ENCODE peak calls at places on chromosomes 7 and 10, in ten cellular contexts. X is amygdala; T is naive thymus-derived CD8-positive, alpha-beta T cell; B is substantia nigra; G is NCI-H460; U is brain microvascular endothelial cell; Q is heart right ventricle; S is GM13977; Z is NCI-H748 treated with DMSO at 0.1 percent for 48 hours; I is stromal cell of bone marrow. W is an unnamed sample.

GRCh38 chr7:50768470-50769159 is 14.1 kb downstream of the GRB10 start:
- DNase-seq in I (no peak), G (no peak), U (no peak), T (no peak), S (no peak), B (no peak), X (no peak), Z (no peak), Q (no peak), W (no peak)

GRCh38 chr10:114394531-114394930 is 9.8 kb downstream of the AFAP1L2 start:
- DNase-seq in T (no peak), Z (no peak), G (no peak), S (no peak), B (no peak), U (no peak), Q (no peak), I (no peak), X (no peak), W (no peak)

GRCh38 chr10:72034761-72035160 is 53.6 kb downstream of the SPOCK2 start:
- DNase-seq in G (no peak), X (no peak), Q (no peak), T (no peak), Z (no peak), U (no peak), S (no peak), I (no peak), B (no peak), W (no peak)

GRCh38 chr10:17516376-17516775 is 62.0 kb upstream of the ST8SIA6 start:
- DNase-seq in X (no peak), U (no peak), I (no peak), Q (no peak), B (no peak), T (no peak), G (no peak), Z (no peak), S (no peak), W (no peak)

GRCh38 chr10:35129185-35129674 is 2.6 kb downstream of the CREM start:
- DNase-seq in Z (no peak), Q (no peak), U (no peak), T (no peak), G (no peak), X (no peak), I (no peak), S (no peak), B (no peak), W (no peak)

GRCh38 chr10:2933519-2933918 is 133.8 kb upstream of the PFKP start:
- DNase-seq in U (no peak), G (no peak), T (no peak), B (no peak), I (no peak), Q (no peak), S (no peak), X (no peak), Z (no peak), W (no peak)

GRCh38 chr10:102769375-102770107 is 25.8 kb downstream of the WBP1L start:
- DNase-seq in Z (no peak), S (no peak), U (no peak), Q (no peak), X (no peak), T (no peak), I (no peak), G (peak; percentile 80), B (no peak), W (no peak)

GRCh38 chr7:18116661-18117060 is 89.0 kb upstream of the PRPS1L1 start:
- DNase-seq in U (no peak), G (no peak), T (no peak), Q (no peak), B (no peak), Z (peak; percentile 63), S (no peak), I (no peak), X (no peak), W (peak; percentile 69)

GRCh38 chr7:149855368-149856305 is 17.5 kb downstream of the ZNF862 start:
- DNase-seq in S (no peak), I (no peak), G (no peak), B (no peak), X (no peak), Q (no peak), T (no peak), Z (no peak), U (peak; percentile 84), W (peak; percentile 41)

GRCh38 chr7:139943391-139943790 is 114.3 kb downstream of the TBXAS1 start:
- DNase-seq in Z (peak; percentile 58), G (no peak), Q (no peak), T (no peak), X (no peak), S (no peak), I (no peak), U (no peak), B (no peak), W (peak; percentile 65)

GRCh38 chr10:12717981-12718707 is 283.4 kb downstream of the CCDC3 start:
- DNase-seq in X (no peak), Z (no peak), U (no peak), Q (no peak), I (peak; percentile 65), B (no peak), S (no peak), T (no peak), G (no peak), W (no peak)

GRCh38 chr7:124898523-124898922 is 31.1 kb downstream of the POT1 start:
- DNase-seq in I (peak; percentile 2), G (no peak), B (no peak), S (no peak), U (no peak), X (no peak), T (no peak), Z (no peak), Q (no peak), W (no peak)

W was measured in COR-L47.